ENCODE peak calls at places on chromosomes 1 and 21, in ten cellular contexts. H, Y, R, G, D, O, Q, B, X and L are unnamed samples. For H3K4me1, the result is how much of the 10 kb centered on the place peaks cover.

GRCh38 chr1:86487131-86487804 is 18.5 kb downstream of the CLCA1 start:
- DNase-seq in Q (peak), H (peak), X (peak), O (no peak), R (no peak), D (peak), Y (no peak), G (peak), B (no peak), L (no peak)

GRCh38 chr1:70509996-70510876 is 99.2 kb downstream of the CTH start:
- DNase-seq in Q (peak), G (no peak), B (no peak), R (no peak), Y (no peak), O (no peak), X (no peak), D (no peak), H (peak), L (no peak)

GRCh38 chr1:118339431-118340146 is 154.6 kb upstream of the SPAG17 start:
- DNase-seq in B (no peak), D (no peak), Q (peak), H (no peak), X (no peak), G (no peak), Y (no peak), O (no peak), R (no peak), L (no peak)

GRCh38 chr1:156697481-156697880 is 7.9 kb downstream of the CRABP2 start:
- DNase-seq in O (no peak), H (no peak), G (no peak), Q (no peak), D (no peak), X (no peak), R (peak), B (no peak), Y (no peak), L (no peak)

GRCh38 chr1:51305371-51305823 is 25.0 kb downstream of the TTC39A start:
- DNase-seq in D (no peak), Y (no peak), G (no peak), X (no peak), O (no peak), Q (no peak), R (no peak), H (no peak), B (no peak), L (no peak)

GRCh38 chr1:51237714-51238403 is 1.8 kb downstream of the RNF11 start:
- DNase-seq in G (no peak), X (no peak), Q (peak), R (no peak), D (no peak), B (no peak), O (no peak), Y (no peak), H (peak), L (no peak)

GRCh38 chr1:224432672-224433040 is 1.9 kb downstream of the WDR26 start:
- DNase-seq in Q (peak), Y (no peak), R (no peak), X (no peak), O (no peak), B (no peak), H (peak), D (no peak), G (no peak), L (no peak)

GRCh38 chr1:89934441-89934840 is 60.5 kb upstream of the ZNF326 start:
- DNase-seq in R (no peak), G (no peak), O (no peak), Y (no peak), H (no peak), B (no peak), D (no peak), Q (no peak), X (no peak), L (no peak)

GRCh38 chr1:163174524-163175437 is 27.9 kb downstream of the RGS5 start:
- DNase-seq in H (peak), O (peak), B (peak), R (peak), D (peak), Y (no peak), Q (peak), X (peak), G (peak), L (peak)

GRCh38 chr1:184297244-184297750 is 89.5 kb upstream of the C1orf21 start:
- DNase-seq in B (no peak), R (no peak), Y (no peak), G (no peak), O (no peak), D (no peak), X (no peak), Q (no peak), H (no peak), L (no peak)

GRCh38 chr1:245177071-245177900 is 22.5 kb downstream of the KIF26B start:
- DNase-seq in O (no peak), X (no peak), D (no peak), Q (no peak), R (peak), B (no peak), H (no peak), G (no peak), Y (no peak), L (no peak)

GRCh38 chr1:39214021-39214713 is 9.7 kb downstream of the MACF1 start:
- DNase-seq in G (no peak), D (peak), Q (peak), B (no peak), Y (no peak), X (peak), R (no peak), O (no peak), H (no peak), L (no peak)

GRCh38 chr1:8276173-8276914 is 41.6 kb upstream of the SLC45A1 start:
- DNase-seq in Q (no peak), D (no peak), R (no peak), Y (peak), X (no peak), B (no peak), O (no peak), G (no peak), H (no peak), L (no peak)

GRCh38 chr1:89605692-89606091 is 27.2 kb upstream of the LRRC8C start:
- DNase-seq in G (no peak), D (no peak), B (peak), R (no peak), Q (peak), X (no peak), H (peak), O (no peak), Y (no peak), L (no peak)

GRCh38 chr1:224919508-224919907 is 10.0 kb upstream of the DNAH14 start:
- DNase-seq in X (no peak), B (no peak), O (no peak), H (no peak), Y (no peak), D (no peak), R (no peak), Q (no peak), G (no peak), L (no peak)

GRCh38 chr1:6857831-6858230 is 72.6 kb downstream of the CAMTA1 start:
- DNase-seq in Q (no peak), O (no peak), R (no peak), D (no peak), X (no peak), G (no peak), B (no peak), Y (no peak), H (no peak), L (no peak)

GRCh38 chr1:61307422-61308140 is 225.2 kb downstream of the NFIA start:
- DNase-seq in O (no peak), D (no peak), B (no peak), X (no peak), Y (no peak), H (no peak), Q (no peak), G (no peak), R (no peak), L (no peak)

GRCh38 chr1:192474080-192474683 is 101.4 kb upstream of the RGS1 start:
- DNase-seq in X (no peak), Q (peak), Y (no peak), D (no peak), G (no peak), B (no peak), R (no peak), H (peak), O (no peak), L (no peak)

GRCh38 chr1:228870041-228870713 is 134.9 kb downstream of the RHOU start:
- DNase-seq in D (no peak), O (no peak), R (no peak), Y (no peak), X (no peak), B (no peak), G (no peak), H (peak), Q (no peak), L (no peak)

GRCh38 chr21:35457097-35457496 is 408.0 kb upstream of the RUNX1 start:
- DNase-seq in D (no peak), Y (no peak), H (no peak), R (no peak), O (no peak), Q (no peak), X (no peak), G (no peak), B (no peak), L (no peak)

GRCh38 chr1:17359031-17359430 is 13.0 kb upstream of the PADI6 start:
- DNase-seq in G (no peak), H (no peak), D (no peak), O (no peak), B (no peak), Q (no peak), X (no peak), Y (no peak), R (no peak), L (no peak)

GRCh38 chr1:200035397-200035955 is 8.0 kb downstream of the NR5A2 start:
- DNase-seq in X (no peak), Q (no peak), B (no peak), D (no peak), O (no peak), R (no peak), G (no peak), H (no peak), Y (peak), L (no peak)
- H3K4me3 ChIP-seq in X (no peak), Q (no peak), B (no peak), D (peak), O (peak), R (no peak), G (peak), H (peak), Y (peak), L (peak)

GRCh38 chr1:67789551-67789950 is 43.7 kb downstream of the GNG12 start:
- DNase-seq in D (no peak), O (no peak), B (peak), G (no peak), X (no peak), Y (no peak), R (no peak), H (no peak), Q (no peak), L (no peak)
- H3K4me1 ChIP-seq in D (half or more), O (half or more), B (under half), G (under half), X (half or more), Y (under half), R (under half), H (under half), Q (under half), L (half or more)

GRCh38 chr1:23021834-23022233 is 2.6 kb downstream of the KDM1A start:
- DNase-seq in O (no peak), G (no peak), H (no peak), X (no peak), Y (no peak), D (no peak), R (no peak), B (no peak), Q (no peak), L (no peak)

GRCh38 chr1:23020731-23021130 is 1.5 kb downstream of the KDM1A start:
- DNase-seq in O (no peak), G (no peak), R (peak), Q (peak), Y (no peak), D (no peak), H (peak), X (no peak), B (no peak), L (no peak)

GRCh38 chr1:23018661-23019093 is 591 bp upstream of the KDM1A start:
- DNase-seq in D (no peak), G (no peak), O (no peak), X (no peak), R (no peak), Q (no peak), Y (no peak), B (no peak), H (no peak), L (no peak)

GRCh38 chr1:23019851-23020625 is 770 bp downstream of the KDM1A start:
- DNase-seq in H (peak), Q (peak), X (peak), R (peak), G (peak), D (peak), B (peak), Y (peak), O (peak), L (no peak)

DNA sequence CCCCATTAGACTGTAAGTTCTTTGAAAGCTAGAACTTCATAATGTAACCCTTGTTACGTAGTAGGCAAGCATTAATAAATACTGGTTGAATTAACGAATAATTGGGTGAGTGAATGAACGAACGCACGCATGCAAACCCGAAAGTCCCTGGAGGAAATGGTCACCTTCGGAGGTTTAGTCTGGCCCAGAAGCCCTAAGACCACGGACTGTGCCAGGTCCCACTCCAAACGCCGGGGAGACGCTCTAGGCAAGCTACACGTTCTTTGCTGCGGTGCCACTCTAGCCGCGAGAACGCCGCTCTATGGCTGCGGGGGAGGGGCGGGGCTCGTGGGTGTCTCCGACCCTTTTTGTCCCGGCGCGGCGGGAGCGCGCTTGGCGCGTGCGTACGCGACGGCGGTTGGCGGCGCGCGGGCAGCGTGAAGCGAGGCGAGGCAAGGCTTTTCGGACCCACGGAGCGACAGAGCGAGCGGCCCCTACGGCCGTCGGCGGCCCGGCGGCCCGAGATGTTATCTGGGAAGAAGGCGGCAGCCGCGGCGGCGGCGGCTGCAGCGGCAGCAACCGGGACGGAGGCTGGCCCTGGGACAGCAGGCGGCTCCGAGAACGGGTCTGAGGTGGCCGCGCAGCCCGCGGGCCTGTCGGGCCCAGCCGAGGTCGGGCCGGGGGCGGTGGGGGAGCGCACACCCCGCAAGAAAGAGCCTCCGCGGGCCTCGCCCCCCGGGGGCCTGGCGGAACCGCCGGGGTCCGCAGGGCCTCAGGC is at the start of gene KDM1A:
- DNase-seq in Q (peak), H (peak), R (peak), X (peak), Y (peak), D (peak), O (peak), B (peak), G (peak), L (peak)
- TF ChIP-seq CTCF in Q (peak), H (no peak), R (peak), X (peak), Y (no peak), D (no peak), O (no peak), B (no peak), G (peak), L (no peak)

GRCh38 chr1:185645686-185646085 is 88.5 kb upstream of the HMCN1 start:
- DNase-seq in Q (no peak), H (no peak), Y (no peak), B (no peak), O (no peak), G (no peak), R (no peak), X (no peak), D (no peak), L (no peak)
- H3K4me3 ChIP-seq in Q (no peak), H (no peak), Y (no peak), B (no peak), O (no peak), G (no peak), R (no peak), X (no peak), D (no peak), L (no peak)

GRCh38 chr1:223228931-223229528 is 86.0 kb upstream of the TLR5 start:
- DNase-seq in G (no peak), D (no peak), B (no peak), O (no peak), X (no peak), Y (no peak), H (no peak), Q (no peak), R (no peak), L (no peak)

GRCh38 chr1:223231581-223231980 is 88.5 kb upstream of the TLR5 start:
- DNase-seq in D (no peak), X (no peak), B (no peak), Q (no peak), R (no peak), H (no peak), O (no peak), Y (no peak), G (no peak), L (no peak)

GRCh38 chr1:223231011-223231572 is 88.0 kb upstream of the TLR5 start:
- DNase-seq in O (no peak), Y (no peak), Q (no peak), H (no peak), X (no peak), G (no peak), R (no peak), B (no peak), D (no peak), L (no peak)

GRCh38 chr1:223229756-223230155 is 86.7 kb upstream of the TLR5 start:
- DNase-seq in H (no peak), G (no peak), Y (no peak), X (no peak), R (no peak), O (no peak), B (no peak), Q (no peak), D (no peak), L (no peak)

DNA sequence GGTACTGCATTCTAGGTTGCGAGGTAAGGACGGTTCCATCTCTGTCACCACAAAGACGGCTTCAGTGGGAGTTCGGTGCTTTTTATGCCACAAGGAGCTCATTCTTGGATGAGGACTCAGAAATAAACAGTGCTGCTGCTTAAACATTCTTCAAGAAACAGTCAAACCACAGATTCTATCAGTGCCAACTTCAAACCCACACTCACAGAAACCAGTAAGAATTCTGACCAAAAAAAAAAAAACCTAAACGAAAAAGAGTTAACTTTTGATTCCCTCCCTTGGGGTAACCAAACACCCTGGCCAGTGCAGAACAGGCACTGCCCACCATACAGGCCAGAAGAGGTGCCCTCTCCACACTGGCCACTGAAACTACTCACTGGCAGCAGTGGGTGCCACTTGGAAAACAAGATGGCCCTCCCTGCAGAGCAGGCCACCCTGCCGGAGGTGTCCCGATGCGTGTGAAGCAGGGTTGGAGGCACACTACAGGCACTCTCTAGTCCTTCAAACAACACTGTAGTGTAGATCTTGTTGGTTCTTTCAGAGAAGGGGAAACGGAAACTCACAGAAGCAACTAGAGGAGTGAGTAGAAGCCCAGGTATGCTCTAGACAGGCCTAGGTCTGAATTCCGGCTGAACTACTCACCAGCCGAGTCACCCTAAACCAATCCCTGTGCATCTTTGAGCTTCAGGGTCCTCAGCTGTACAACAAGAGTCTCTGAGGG is 87.3 kb upstream of the TLR5 start:
- DNase-seq in R (no peak), G (no peak), X (no peak), Y (no peak), D (no peak), O (no peak), H (peak), Q (peak), B (no peak), L (no peak)
- H3K4me1 ChIP-seq in R (under half), G (under half), X (under half), Y (under half), D (under half), O (under half), H (under half), Q (half or more), B (under half), L (under half)

GRCh38 chr1:215076312-215076711 is 6.2 kb upstream of the KCNK2 start:
- DNase-seq in D (no peak), R (peak), Y (no peak), B (no peak), G (no peak), Q (peak), H (peak), X (no peak), O (no peak), L (no peak)
- TF ChIP-seq CTCF in D (no peak), R (peak), Y (no peak), B (no peak), G (peak), Q (peak), H (peak), X (no peak), O (no peak), L (no peak)

GRCh38 chr1:205449750-205450443 is 5.9 kb downstream of the BLACAT1 start:
- DNase-seq in X (no peak), D (no peak), Y (peak), Q (peak), H (peak), O (no peak), R (no peak), G (no peak), B (no peak), L (no peak)
- H3K4me3 ChIP-seq in X (no peak), D (no peak), Y (no peak), Q (peak), H (no peak), O (no peak), R (no peak), G (no peak), B (no peak), L (no peak)

GRCh38 chr1:198653815-198654413 is 15.1 kb downstream of the PTPRC start:
- DNase-seq in D (no peak), O (no peak), G (no peak), X (no peak), R (no peak), Q (no peak), H (no peak), B (no peak), Y (no peak), L (no peak)
- H3K4me1 ChIP-seq in D (under half), O (under half), G (under half), X (under half), R (under half), Q (under half), H (under half), B (under half), Y (under half), L (under half)

GRCh38 chr1:43074244-43074643 is 97.8 kb downstream of the EBNA1BP2 start:
- DNase-seq in H (no peak), O (no peak), Q (no peak), X (no peak), Y (no peak), G (no peak), B (no peak), R (no peak), D (no peak), L (no peak)
- TF ChIP-seq CTCF in H (no peak), O (no peak), Q (no peak), X (no peak), Y (no peak), G (no peak), B (no peak), R (peak), D (no peak), L (no peak)

GRCh38 chr1:26677306-26678115 is 18.3 kb upstream of the ARID1A start:
- DNase-seq in R (peak), Q (peak), Y (peak), D (peak), X (peak), O (peak), H (peak), G (peak), B (peak), L (no peak)
- H3K4me3 ChIP-seq in R (no peak), Q (no peak), Y (no peak), D (peak), X (no peak), O (peak), H (peak), G (peak), B (no peak), L (peak)